ENCODE peak calls at places on chromosomes 4 and X, in nine cellular contexts. D is pancreas; I is stimulated activated CD4-positive, alpha-beta T cell treated with anti-CD3 and anti-CD28 coated beads, Interleukin-12 subunit alpha, Interleukin-12 subunit beta, amount 100 ng/mL, for 24 hours; J is neural progenitor cell; F is HTR-8/SVneo; A is hippocampal formation; K is cardiac muscle cell; V is H7; B is ureter. R is an unnamed sample.

GRCh38 chr4:109007976-109008375 is 245.1 kb upstream of the ETNPPL start:
- DNase-seq in D (no peak), I (no peak), J (peak; percentile 18), F (no peak), A (no peak), K (no peak), V (peak; percentile 28), B (no peak), R (no peak)

GRCh38 chr4:52244773-52245360 is 193.8 kb downstream of the SPATA18 start:
- DNase-seq in D (no peak), I (no peak), J (no peak), F (no peak), A (no peak), K (no peak), V (no peak), B (no peak), R (no peak)

GRCh38 chr4:119785963-119786362 is 157.4 kb upstream of the PDE5A start:
- DNase-seq in D (no peak), I (no peak), J (no peak), F (peak; percentile 7), A (no peak), K (no peak), V (no peak), B (no peak), R (peak; percentile 25)

GRCh38 chr4:169132561-169133305 is 122.7 kb upstream of the CBR4 start:
- DNase-seq in D (no peak), I (no peak), J (no peak), F (no peak), A (no peak), K (no peak), V (no peak), B (no peak), R (no peak)

GRCh38 chr4:24278693-24279092 is 305.7 kb downstream of the DHX15 start:
- DNase-seq in D (no peak), I (no peak), J (no peak), F (no peak), A (no peak), K (no peak), V (no peak), B (no peak), R (no peak)

GRCh38 chr4:127788517-127788916 is 6.4 kb downstream of the HSPA4L start:
- DNase-seq in D (no peak), I (no peak), J (peak; percentile 14), F (no peak), A (no peak), K (no peak), V (peak; percentile 50), B (no peak), R (no peak)

GRCh38 chrX:123869488-123869887 is 9.6 kb downstream of the XIAP start:
- DNase-seq in D (no peak), I (no peak), J (no peak), F (no peak), A (no peak), K (no peak), V (no peak), B (no peak), R (peak; percentile 15)

GRCh38 chrX:19673334-19674040 is 158.2 kb upstream of the MAP3K15 start:
- DNase-seq in D (no peak), I (no peak), J (no peak), F (peak; percentile 64), A (no peak), K (no peak), V (no peak), B (peak; percentile 63), R (peak; percentile 69)

GRCh38 chr4:145935253-145936141 is 3.1 kb downstream of the ZNF827 start:
- DNase-seq in D (no peak), I (no peak), J (peak; percentile 38), F (peak; percentile 22), A (peak; percentile 52), K (peak; percentile 75), V (peak; percentile 70), B (peak; percentile 48), R (no peak)

GRCh38 chr4:150381671-150382427 is 200.1 kb upstream of the MAB21L2 start:
- DNase-seq in D (no peak), I (no peak), J (no peak), F (no peak), A (no peak), K (no peak), V (no peak), B (no peak), R (no peak)

GRCh38 chr4:105956566-105956965 is 61.3 kb downstream of the NPNT start:
- DNase-seq in D (no peak), I (no peak), J (peak; percentile 7), F (no peak), A (no peak), K (no peak), V (no peak), B (no peak), R (no peak)

GRCh38 chrX:50635811-50636365 is 165.3 kb upstream of the DGKK start:
- DNase-seq in D (no peak), I (no peak), J (no peak), F (no peak), A (no peak), K (no peak), V (no peak), B (no peak), R (no peak)

GRCh38 chr4:98260047-98260578 is 1.1 kb upstream of the RAP1GDS1 start:
- DNase-seq in D (peak; percentile 83), I (peak; percentile 24), J (peak; percentile 75), F (peak; percentile 11), A (peak; percentile 68), K (peak; percentile 67), V (no peak), B (peak; percentile 68), R (no peak)

GRCh38 chr4:82560853-82561744 is 689 bp downstream of the TMEM150C start:
- DNase-seq in D (peak; percentile 77), I (no peak), J (no peak), F (no peak), A (no peak), K (no peak), V (no peak), B (no peak), R (no peak)

GRCh38 chr4:73704314-73705055 is 35.9 kb upstream of the CXCL8 start:
- DNase-seq in D (no peak), I (no peak), J (no peak), F (peak; percentile 23), A (no peak), K (no peak), V (no peak), B (peak; percentile 76), R (peak; percentile 91)

GRCh38 chr4:108717386-108717785 is 45.5 kb downstream of the ETNPPL start:
- DNase-seq in D (no peak), I (no peak), J (no peak), F (no peak), A (no peak), K (no peak), V (no peak), B (no peak), R (no peak)

GRCh38 chr4:156968479-156968984 is 3.1 kb downstream of the PDGFC start:
- DNase-seq in D (peak; percentile 63), I (no peak), J (peak; percentile 69), F (peak; percentile 30), A (peak; percentile 44), K (peak; percentile 69), V (peak; percentile 31), B (peak; percentile 81), R (peak; percentile 25)

GRCh38 chr4:173424899-173425805 is 26.2 kb upstream of the SCRG1 start:
- DNase-seq in D (no peak), I (no peak), J (no peak), F (no peak), A (no peak), K (no peak), V (no peak), B (no peak), R (no peak)

GRCh38 chr4:73922766-73923630 is 53.8 kb downstream of the CXCL1 start:
- DNase-seq in D (no peak), I (no peak), J (no peak), F (no peak), A (no peak), K (no peak), V (no peak), B (no peak), R (no peak)

GRCh38 chr4:20432098-20432497 is 180.4 kb downstream of the SLIT2 start:
- DNase-seq in D (no peak), I (no peak), J (peak; percentile 75), F (no peak), A (no peak), K (no peak), V (no peak), B (no peak), R (no peak)

GRCh38 chrX:153662266-153662665 is 11.3 kb downstream of the PNCK start:
- DNase-seq in D (peak; percentile 76), I (peak; percentile 47), J (peak; percentile 64), F (no peak), A (no peak), K (peak; percentile 49), V (peak; percentile 57), B (no peak), R (peak; percentile 77)

GRCh38 chr4:182840108-182840507 is 77.1 kb downstream of the DCTD start:
- DNase-seq in D (no peak), I (no peak), J (no peak), F (no peak), A (no peak), K (no peak), V (no peak), B (no peak), R (no peak)

GRCh38 chrX:15737188-15737956 is 698 bp upstream of the CA5B start:
- DNase-seq in D (no peak), I (no peak), J (no peak), F (no peak), A (no peak), K (no peak), V (no peak), B (no peak), R (no peak)

GRCh38 chr4:70187216-70187615 is 8.3 kb upstream of the ODAM start:
- DNase-seq in D (no peak), I (no peak), J (no peak), F (no peak), A (no peak), K (no peak), V (no peak), B (no peak), R (no peak)

GRCh38 chrX:46653482-46653881 is 79.9 kb downstream of the CHST7 start:
- DNase-seq in D (no peak), I (no peak), J (peak; percentile 31), F (no peak), A (no peak), K (peak; percentile 23), V (peak; percentile 36), B (no peak), R (peak; percentile 38)

GRCh38 chrX:110145854-110146253 is 142.9 kb downstream of the TMEM164 start:
- DNase-seq in D (no peak), I (no peak), J (no peak), F (no peak), A (no peak), K (peak; percentile 41), V (no peak), B (no peak), R (peak; percentile 36)

GRCh38 chrX:73728518-73729023 is 165.6 kb downstream of the CHIC1 start:
- DNase-seq in D (no peak), I (no peak), J (peak; percentile 38), F (no peak), A (no peak), K (no peak), V (peak; percentile 8), B (no peak), R (no peak)

GRCh38 chrX:23773601-23774175 is 9.3 kb upstream of the SAT1 start:
- DNase-seq in D (no peak), I (no peak), J (no peak), F (no peak), A (no peak), K (no peak), V (no peak), B (no peak), R (no peak)

GRCh38 chr4:146256328-146256727 is 42.0 kb downstream of the REELD1 start:
- DNase-seq in D (no peak), I (no peak), J (no peak), F (no peak), A (no peak), K (no peak), V (no peak), B (no peak), R (no peak)

GRCh38 chrX:148878371-148878770 is 378.0 kb downstream of the AFF2 start:
- DNase-seq in D (no peak), I (no peak), J (no peak), F (peak; percentile 0), A (no peak), K (no peak), V (no peak), B (no peak), R (no peak)

GRCh38 chrX:45716747-45717146 is 516.1 kb upstream of the DIPK2B start:
- DNase-seq in D (no peak), I (no peak), J (no peak), F (no peak), A (no peak), K (no peak), V (no peak), B (no peak), R (no peak)

R was measured in A549.